ENCODE peak calls at places on chromosomes 16 and 17, in six cellular contexts. I, M, L, W, G and R are unnamed samples.

GRCh38 chr17:63405741-63406261 is 40.3 kb downstream of the CYB561 start:
- DNase-seq in I (peak), G (peak), M (peak), L (no peak), W (no peak), R (no peak)

GRCh38 chr16:78309763-78310162 is 210.3 kb downstream of the WWOX start:
- DNase-seq in I (no peak), L (no peak), G (no peak), W (no peak), M (no peak), R (no peak)

GRCh38 chr17:45345554-45346254 is 28.9 kb upstream of the MAP3K14 start:
- DNase-seq in L (no peak), M (peak), I (no peak), W (no peak), G (no peak), R (no peak)

GRCh38 chr17:18181358-18181757 is 2.3 kb upstream of the ALKBH5 start:
- DNase-seq in G (no peak), I (no peak), W (no peak), L (no peak), M (no peak), R (no peak)

GRCh38 chr16:3950343-3951193 is 70.1 kb upstream of the CREBBP start:
- DNase-seq in M (peak), L (no peak), W (no peak), G (no peak), I (no peak), R (no peak)

GRCh38 chr17:40612510-40613244 is 34.9 kb downstream of the SMARCE1 start:
- DNase-seq in G (no peak), W (no peak), I (no peak), L (no peak), M (no peak), R (no peak)

GRCh38 chr16:64242510-64242909 is 879.4 kb downstream of the CDH11 start:
- DNase-seq in W (no peak), M (no peak), G (no peak), L (no peak), I (no peak), R (no peak)

GRCh38 chr16:65212791-65213190 is 90.9 kb upstream of the CDH11 start:
- DNase-seq in L (no peak), W (no peak), I (no peak), G (no peak), M (no peak), R (no peak)

GRCh38 chr17:64025732-64026294 is 5.4 kb upstream of the ICAM2 start:
- DNase-seq in L (peak), G (peak), M (peak), W (peak), I (peak), R (no peak)

GRCh38 chr16:28112908-28113307 is 49.4 kb upstream of the GSG1L start:
- DNase-seq in G (no peak), L (no peak), M (no peak), I (no peak), W (no peak), R (no peak)

GRCh38 chr16:28108590-28109247 is 45.2 kb upstream of the GSG1L start:
- DNase-seq in I (no peak), L (no peak), G (no peak), M (no peak), W (no peak), R (no peak)

GRCh38 chr16:28110977-28111376 is 47.5 kb upstream of the GSG1L start:
- DNase-seq in G (no peak), M (no peak), I (no peak), W (no peak), L (no peak), R (no peak)

GRCh38 chr16:28110074-28110473 is 46.6 kb upstream of the GSG1L start:
- DNase-seq in W (no peak), G (no peak), I (no peak), M (no peak), L (no peak), R (no peak)

DNA sequence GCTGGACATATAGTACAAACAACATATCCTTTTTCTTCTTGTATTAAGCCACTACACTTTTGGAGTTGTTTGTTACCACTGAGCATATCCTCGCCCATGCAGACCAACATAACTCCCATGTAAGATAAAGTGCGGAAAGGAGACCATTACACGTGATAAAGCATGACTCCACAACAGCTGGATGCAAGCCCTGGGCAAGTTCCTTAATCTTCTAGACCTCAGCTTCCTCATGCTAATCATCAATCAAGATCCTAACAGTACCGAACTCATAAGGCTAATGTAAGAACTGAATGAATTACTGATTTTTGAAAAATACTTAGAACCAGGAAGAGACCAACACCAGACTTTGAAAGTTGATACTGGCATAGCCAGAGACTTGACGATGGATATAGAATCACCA is 47.0 kb upstream of the GSG1L start:
- DNase-seq in W (no peak), M (no peak), L (no peak), G (no peak), I (no peak), R (no peak)
- TF ChIP-seq POLR2AphosphoS5 in W (no peak), M (no peak), L (no peak), G (no peak), I (no peak), R (no peak)

GRCh38 chr17:37490638-37491614 is 1.2 kb downstream of the DUSP14 start:
- DNase-seq in G (no peak), M (peak), L (no peak), W (no peak), I (peak), R (no peak)
- TF ChIP-seq TAF1 in G (no peak), M (peak), L (no peak), W (peak), I (no peak), R (no peak)

DNA sequence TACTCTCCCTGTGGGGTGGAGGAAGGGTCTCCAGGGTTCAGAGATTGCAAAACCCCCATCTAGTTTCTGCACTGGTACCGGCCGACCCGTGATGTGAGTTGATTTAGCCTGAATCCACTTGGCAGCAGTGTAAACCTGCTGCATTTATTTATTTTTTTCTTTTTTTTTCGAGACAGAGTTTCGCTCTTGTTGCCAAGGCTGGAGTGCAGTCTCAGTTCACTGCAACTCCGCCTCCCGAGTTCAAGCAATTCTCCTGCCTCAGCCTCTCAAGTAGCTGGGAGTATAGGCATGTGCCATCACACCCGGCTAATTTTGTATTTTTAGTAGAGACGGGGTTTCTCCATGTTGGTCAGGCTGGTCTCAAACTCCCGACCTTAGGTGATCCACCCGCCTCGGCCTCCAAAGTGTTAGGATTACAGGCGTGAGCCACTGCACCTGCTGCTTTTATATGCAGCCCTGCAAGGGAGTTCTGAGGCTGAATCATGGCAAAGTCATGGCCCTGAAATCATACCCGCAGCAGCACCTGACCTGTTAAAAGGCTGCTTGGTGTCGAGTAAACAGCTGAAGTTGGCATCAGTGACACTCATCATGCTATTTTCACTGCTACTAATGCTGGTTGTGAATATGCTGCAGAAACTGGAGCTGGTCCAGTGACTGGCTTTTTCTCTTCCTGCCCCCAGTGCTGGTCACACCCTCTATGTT is 21.4 kb downstream of the DEXI start:
- DNase-seq in G (no peak), L (no peak), M (no peak), W (no peak), I (no peak), R (no peak)
- TF ChIP-seq POLR2AphosphoS5 in G (no peak), L (no peak), M (no peak), W (no peak), I (no peak), R (no peak)

GRCh38 chr17:57092171-57092570 is 7.1 kb downstream of the AKAP1 start:
- DNase-seq in G (no peak), L (no peak), W (no peak), M (no peak), I (no peak), R (no peak)
- TF ChIP-seq TAF1 in G (no peak), L (no peak), W (no peak), M (no peak), I (no peak), R (no peak)

DNA sequence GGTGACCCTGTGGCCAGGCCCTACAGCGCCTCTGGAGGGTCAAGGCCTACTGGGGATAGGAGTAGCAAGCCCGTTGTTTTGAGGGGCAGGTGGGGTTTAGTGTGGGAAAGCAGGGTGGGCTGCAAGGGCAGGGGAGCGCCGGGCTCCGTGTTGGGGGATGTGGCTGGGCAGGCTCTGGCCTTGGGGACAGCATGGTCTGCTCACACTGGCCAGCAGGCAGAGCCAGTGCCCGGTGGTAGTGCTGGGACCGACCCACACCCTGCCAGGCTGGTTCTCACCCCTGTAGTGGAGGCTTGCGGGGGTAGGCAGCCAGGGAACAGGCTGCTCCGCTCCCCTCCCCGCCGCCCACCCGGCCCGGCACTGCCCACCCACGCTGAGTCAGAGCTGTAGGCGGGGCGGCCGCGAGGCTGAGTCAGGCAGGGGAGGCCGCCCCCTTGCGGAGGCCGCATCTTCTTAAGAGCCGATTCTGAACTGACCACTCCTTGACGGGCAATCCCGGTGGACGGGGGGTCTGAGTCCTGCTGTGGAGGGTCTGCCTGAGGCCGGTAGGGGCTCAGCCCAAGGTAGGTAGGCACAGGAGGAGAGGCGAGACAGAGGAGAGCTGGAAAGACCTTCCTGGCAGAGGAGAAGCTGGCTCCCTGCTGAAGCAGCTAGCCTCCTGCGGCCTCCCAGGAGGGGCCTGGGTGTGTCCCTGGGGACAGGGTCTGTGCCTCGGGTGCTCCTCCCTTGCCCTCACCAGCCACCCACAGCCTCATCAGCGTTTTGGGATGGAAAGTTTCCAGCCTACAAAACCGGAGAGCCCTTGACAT is 62.4 kb downstream of the BAIAP2 start:
- DNase-seq in W (peak), I (peak), L (no peak), M (peak), G (peak), R (no peak)
- TF ChIP-seq POLR2AphosphoS5 in W (no peak), I (peak), L (no peak), M (no peak), G (no peak), R (no peak)